ENCODE peak calls at places on chromosomes 7 and 10, in nine cellular contexts. P, Q, H, Z, K, E, F, R and J are unnamed samples. For H3K4me1, the result is how much of the 10 kb centered on the place peaks cover.

GRCh38 chr10:31940839-31941653 is 12.4 kb upstream of the ARHGAP12 start:
- DNase-seq in K (no peak), F (peak), Q (no peak), P (peak), H (no peak), Z (no peak), E (peak), R (peak), J (no peak)

GRCh38 chr7:34727464-34727995 is 69.5 kb downstream of the NPSR1 start:
- DNase-seq in H (no peak), P (no peak), E (no peak), Q (peak), R (no peak), K (no peak), F (no peak), Z (no peak), J (no peak)

GRCh38 chr7:101804087-101804631 is 13.3 kb upstream of the CUX1 start:
- DNase-seq in Z (no peak), Q (peak), K (no peak), E (no peak), R (peak), H (no peak), P (no peak), F (no peak), J (no peak)

GRCh38 chr10:107163904-107164861 is at the start of gene SORCS1:
- DNase-seq in E (no peak), R (peak), K (peak), Q (no peak), H (peak), Z (peak), P (no peak), F (no peak), J (no peak)

GRCh38 chr10:72895236-72895850 is 1.8 kb downstream of the OIT3 start:
- DNase-seq in F (no peak), H (no peak), E (no peak), R (no peak), K (no peak), Z (no peak), P (no peak), Q (no peak), J (no peak)

GRCh38 chr10:34031410-34031809 is 696.9 kb upstream of the NRP1 start:
- DNase-seq in F (no peak), Q (no peak), H (peak), R (peak), K (peak), E (peak), Z (no peak), P (peak), J (no peak)

GRCh38 chr7:129468087-129468486 is 33.9 kb downstream of the STRIP2 start:
- DNase-seq in R (peak), E (no peak), F (no peak), Z (no peak), P (no peak), K (no peak), H (no peak), Q (no peak), J (no peak)

GRCh38 chr10:96708456-96708855 is 11.9 kb downstream of the PIK3AP1 start:
- DNase-seq in Q (no peak), R (no peak), E (no peak), P (no peak), Z (no peak), H (no peak), K (no peak), F (no peak), J (no peak)

GRCh38 chr7:70698219-70698832 is 433.6 kb upstream of the GALNT17 start:
- DNase-seq in H (peak), E (peak), Q (peak), K (no peak), F (no peak), Z (no peak), R (peak), P (no peak), J (no peak)

GRCh38 chr10:69475433-69475830 is 24.2 kb downstream of the TSPAN15 start:
- DNase-seq in R (no peak), P (no peak), F (no peak), Q (no peak), Z (no peak), K (no peak), H (no peak), E (no peak), J (no peak)

GRCh38 chr7:42876182-42877068 is 35.4 kb downstream of the C7orf25 start:
- DNase-seq in P (no peak), K (no peak), F (peak), E (no peak), Z (no peak), R (peak), Q (peak), H (no peak), J (no peak)

GRCh38 chr10:18611168-18611567 is 40.2 kb downstream of the NSUN6 start:
- DNase-seq in E (no peak), K (no peak), Z (no peak), Q (no peak), F (no peak), P (no peak), H (no peak), R (no peak), J (no peak)

GRCh38 chr10:52652431-52653220 is 120.0 kb downstream of the MBL2 start:
- DNase-seq in R (peak), Q (no peak), P (no peak), E (no peak), K (no peak), F (no peak), Z (no peak), H (no peak), J (no peak)

GRCh38 chr7:155995183-155995612 is 182.9 kb upstream of the SHH start:
- DNase-seq in R (no peak), Z (no peak), P (no peak), Q (no peak), E (no peak), H (no peak), K (no peak), F (peak), J (no peak)

GRCh38 chr10:99609186-99609585 is 11.1 kb downstream of the SLC25A28 start:
- DNase-seq in K (no peak), E (no peak), F (no peak), R (no peak), P (no peak), Z (no peak), Q (no peak), H (no peak), J (no peak)

GRCh38 chr10:788796-789748 is 99.6 kb upstream of the DIP2C start:
- DNase-seq in Q (peak), F (peak), H (no peak), P (no peak), Z (peak), R (peak), E (peak), K (peak), J (peak)

GRCh38 chr7:142111509-142111908 is at the start of gene MGAM2:
- DNase-seq in F (no peak), K (no peak), R (no peak), Z (no peak), Q (no peak), H (no peak), E (no peak), P (no peak), J (no peak)

GRCh38 chr10:76764177-76764576 is 873.4 kb downstream of the KCNMA1 start:
- DNase-seq in Z (no peak), K (no peak), Q (no peak), H (no peak), R (no peak), P (no peak), E (no peak), F (no peak), J (no peak)

GRCh38 chr7:112421666-112422486 is 28.4 kb upstream of the IFRD1 start:
- DNase-seq in E (no peak), Z (no peak), P (no peak), K (no peak), F (no peak), Q (peak), R (no peak), H (no peak), J (no peak)

GRCh38 chr7:131937868-131938267 is 381.4 kb upstream of the PODXL start:
- DNase-seq in E (no peak), R (no peak), H (no peak), P (no peak), Z (no peak), F (peak), Q (no peak), K (no peak), J (no peak)

GRCh38 chr7:157664866-157665633 is 328.2 kb downstream of the DNAJB6 start:
- DNase-seq in Z (no peak), R (no peak), E (no peak), P (no peak), K (no peak), Q (no peak), F (no peak), H (no peak), J (no peak)

GRCh38 chr7:96400001-96400400 is 78.1 kb upstream of the SLC25A13 start:
- DNase-seq in E (no peak), Z (no peak), H (no peak), P (no peak), F (no peak), K (no peak), Q (no peak), R (no peak), J (no peak)

GRCh38 chr10:88848499-88848898 is 3.1 kb downstream of the ANKRD22 start:
- DNase-seq in R (peak), Z (no peak), P (no peak), E (no peak), K (no peak), H (no peak), F (no peak), Q (peak), J (no peak)

GRCh38 chr10:48945441-48946143 is 6.0 kb upstream of the LRRC18 start:
- DNase-seq in H (no peak), K (no peak), P (no peak), E (no peak), F (no peak), Q (no peak), R (no peak), Z (no peak), J (no peak)

GRCh38 chr7:45080265-45080957 is 8.4 kb downstream of the NACAD start:
- DNase-seq in Z (peak), Q (peak), E (no peak), R (peak), P (no peak), H (no peak), F (no peak), K (peak), J (no peak)

GRCh38 chr7:47379629-47380324 is 202.1 kb downstream of the TNS3 start:
- DNase-seq in Q (no peak), K (peak), P (no peak), H (peak), F (peak), R (peak), E (peak), Z (peak), J (peak)

GRCh38 chr10:127715782-127716378 is 21.1 kb upstream of the FOXI2 start:
- DNase-seq in Z (no peak), R (peak), K (no peak), Q (peak), P (no peak), H (no peak), E (no peak), F (no peak), J (no peak)

GRCh38 chr10:8225232-8225631 is 170.7 kb downstream of the GATA3 start:
- DNase-seq in H (no peak), K (no peak), P (no peak), E (no peak), Q (no peak), R (no peak), Z (no peak), F (no peak), J (no peak)

GRCh38 chr10:122490786-122491680 is 29.7 kb downstream of the HTRA1 start:
- DNase-seq in Z (peak), E (no peak), P (no peak), R (peak), F (no peak), Q (peak), H (no peak), K (no peak), J (no peak)

GRCh38 chr7:91892821-91893340 is 12.4 kb upstream of the MTERF1 start:
- DNase-seq in Z (no peak), Q (no peak), P (no peak), K (no peak), E (no peak), H (no peak), R (peak), F (no peak), J (no peak)

GRCh38 chr10:58384536-58384998 is 643 bp upstream of the TFAM start:
- DNase-seq in Q (no peak), R (no peak), Z (no peak), P (no peak), K (no peak), H (no peak), E (no peak), F (no peak), J (no peak)

GRCh38 chr10:77004917-77005564 is 632.6 kb downstream of the KCNMA1 start:
- DNase-seq in P (no peak), Q (peak), E (no peak), Z (no peak), F (no peak), K (no peak), H (no peak), R (peak), J (no peak)

GRCh38 chr10:33215154-33215553 is 119.3 kb downstream of the NRP1 start:
- DNase-seq in Z (no peak), R (peak), K (no peak), P (no peak), F (no peak), E (no peak), H (no peak), Q (no peak), J (no peak)

GRCh38 chr7:132654150-132654549 is 77.9 kb upstream of the PLXNA4 start:
- DNase-seq in H (no peak), K (no peak), R (peak), Q (peak), F (no peak), P (no peak), Z (no peak), E (no peak), J (no peak)

GRCh38 chr7:77727527-77727926 is 31.3 kb downstream of the RSBN1L start:
- DNase-seq in Q (no peak), R (no peak), K (no peak), H (no peak), F (no peak), E (no peak), P (no peak), Z (no peak), J (no peak)

GRCh38 chr10:129541748-129542487 is 74.9 kb downstream of the MGMT start:
- DNase-seq in H (no peak), E (no peak), Z (no peak), K (no peak), R (no peak), P (no peak), Q (no peak), F (no peak), J (no peak)

GRCh38 chr7:96330193-96330592 is 8.3 kb upstream of the SLC25A13 start:
- DNase-seq in F (no peak), R (no peak), E (no peak), H (no peak), P (no peak), Z (no peak), K (no peak), Q (no peak), J (no peak)

GRCh38 chr10:118729641-118730258 is 25.0 kb downstream of the CACUL1 start:
- DNase-seq in R (peak), F (no peak), Q (peak), K (no peak), Z (no peak), E (no peak), P (no peak), H (no peak), J (no peak)
- H3K4me1 ChIP-seq in R (under half), F (under half), Q (half or more), K (under half), Z (half or more), E (half or more), P (half or more), H (half or more), J (half or more)

GRCh38 chr7:39566056-39566921 is at the start of gene YAE1:
- DNase-seq in Q (peak), E (peak), H (peak), Z (peak), R (peak), F (peak), K (peak), P (peak), J (peak)
- H3K27ac ChIP-seq in Q (peak), E (peak), H (peak), Z (peak), R (peak), F (peak), K (peak), P (peak), J (peak)

GRCh38 chr10:114432704-114433103 is 28.4 kb upstream of the AFAP1L2 start:
- DNase-seq in K (no peak), Z (no peak), P (no peak), E (no peak), F (no peak), Q (no peak), H (no peak), R (no peak), J (no peak)

GRCh38 chr10:114437456-114438292 is 33.4 kb upstream of the AFAP1L2 start:
- DNase-seq in E (no peak), K (no peak), Z (no peak), P (no peak), Q (peak), F (no peak), R (peak), H (no peak), J (no peak)

GRCh38 chr10:114441107-114441506 is 36.8 kb upstream of the AFAP1L2 start:
- DNase-seq in R (no peak), E (no peak), Q (no peak), P (no peak), K (no peak), F (no peak), H (no peak), Z (no peak), J (no peak)

GRCh38 chr10:114442115-114442630 is 37.9 kb upstream of the AFAP1L2 start:
- DNase-seq in K (no peak), F (no peak), P (no peak), Z (no peak), Q (no peak), H (no peak), E (no peak), R (no peak), J (no peak)

DNA sequence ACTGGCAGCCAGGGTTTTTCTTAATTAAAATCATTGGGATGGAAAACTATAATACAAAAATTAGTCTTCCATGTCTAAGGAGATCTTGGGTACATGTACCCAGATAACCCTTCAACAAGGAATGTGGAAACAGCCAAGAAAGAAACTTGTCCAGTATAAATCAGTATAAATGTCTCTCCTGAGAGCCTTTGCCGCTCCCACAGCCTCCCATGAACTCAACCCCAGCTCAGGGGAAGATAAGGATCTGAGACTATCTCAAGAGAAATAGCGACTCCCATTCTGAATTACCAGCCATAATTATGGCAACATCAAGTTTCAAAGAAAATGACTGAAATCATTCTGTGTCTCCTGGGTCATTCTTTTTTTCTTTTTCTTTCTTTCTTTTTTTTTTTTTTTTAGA is 32.6 kb upstream of the AFAP1L2 start:
- DNase-seq in P (no peak), Q (no peak), E (no peak), K (no peak), Z (no peak), H (no peak), F (no peak), R (no peak), J (no peak)
- H3K4me1 ChIP-seq in P (under half), Q (under half), E (under half), K (under half), Z (under half), H (under half), F (under half), R (under half), J (under half)

DNA sequence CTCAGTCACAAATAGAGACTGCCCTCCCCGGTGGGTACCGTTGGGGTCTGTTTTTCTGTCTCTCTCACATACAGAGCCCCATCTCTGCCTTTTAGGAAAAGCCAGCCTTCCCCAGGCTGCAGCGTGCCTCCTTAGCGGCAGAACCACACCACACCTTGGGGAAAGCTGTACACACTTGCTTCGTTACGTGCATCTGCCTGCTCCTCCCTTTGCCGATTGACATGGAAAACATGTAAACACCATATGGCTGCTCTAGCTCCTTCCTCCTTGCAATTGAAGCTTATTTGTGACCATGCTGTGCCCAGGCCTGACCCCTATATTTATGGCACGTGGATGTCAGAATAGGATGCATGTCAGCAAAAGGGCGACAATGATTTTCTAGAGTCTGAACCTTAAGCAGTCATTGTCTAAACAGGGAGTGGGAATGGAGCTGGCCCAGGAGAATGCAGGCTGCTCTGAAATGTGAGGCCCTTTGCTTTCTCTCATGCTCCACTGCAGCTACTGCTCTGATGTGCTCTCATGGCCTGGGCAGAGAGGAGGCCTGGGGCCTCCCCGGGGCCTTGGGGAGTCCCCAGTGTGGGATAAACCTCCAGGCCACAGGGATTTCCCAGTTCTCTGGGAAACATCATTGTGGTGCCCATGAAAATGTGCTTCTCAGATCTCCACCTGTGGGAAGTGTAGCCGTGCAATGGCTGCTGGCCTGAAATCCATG is 18.4 kb downstream of the PDE6C start:
- DNase-seq in F (no peak), P (no peak), Z (no peak), R (no peak), Q (no peak), K (no peak), E (no peak), H (no peak), J (no peak)
- H3K27ac ChIP-seq in F (no peak), P (no peak), Z (no peak), R (no peak), Q (no peak), K (no peak), E (no peak), H (no peak), J (no peak)

GRCh38 chr7:151440799-151441443 is 980 bp upstream of the CRYGN start:
- DNase-seq in R (peak), K (no peak), H (no peak), P (no peak), F (no peak), Q (no peak), E (peak), Z (peak), J (no peak)
- H3K4me1 ChIP-seq in R (under half), K (under half), H (under half), P (under half), F (under half), Q (under half), E (under half), Z (under half), J (under half)